ENCODE peak calls at places on chromosomes 16 and 17, in nine cellular contexts. P, E, R, M, G, D, C, A and B are unnamed samples.

GRCh38 chr17:66466933-66467367 is 164.5 kb downstream of the PRKCA start:
- DNase-seq in P (no peak), E (no peak), R (no peak), M (peak), G (no peak), D (peak), C (no peak), A (peak), B (peak)

GRCh38 chr16:76222853-76223252 is 54.3 kb upstream of the CNTNAP4 start:
- DNase-seq in P (no peak), E (no peak), R (no peak), M (peak), G (no peak), D (no peak), C (no peak), A (no peak), B (no peak)

GRCh38 chr17:56935461-56935860 is 21.6 kb upstream of the TRIM25 start:
- DNase-seq in P (no peak), E (no peak), R (no peak), M (no peak), G (no peak), D (no peak), C (no peak), A (no peak), B (no peak)

GRCh38 chr16:1080801-1081733 is 8.5 kb downstream of the SSTR5 start:
- DNase-seq in P (no peak), E (no peak), R (no peak), M (no peak), G (no peak), D (no peak), C (no peak), A (no peak), B (no peak)

GRCh38 chr17:7060165-7060890 is 16.4 kb upstream of the SLC16A11 start:
- DNase-seq in P (no peak), E (no peak), R (peak), M (no peak), G (no peak), D (no peak), C (no peak), A (no peak), B (peak)

GRCh38 chr17:14374268-14374667 is 73.4 kb downstream of the HS3ST3B1 start:
- DNase-seq in P (no peak), E (no peak), R (no peak), M (no peak), G (no peak), D (no peak), C (no peak), A (no peak), B (no peak)

GRCh38 chr16:11354733-11355574 is 9.7 kb downstream of the RMI2 start:
- DNase-seq in P (no peak), E (peak), R (no peak), M (no peak), G (peak), D (peak), C (no peak), A (peak), B (no peak)

GRCh38 chr16:75996491-75996890 is 270.2 kb upstream of the CPHXL start:
- DNase-seq in P (no peak), E (no peak), R (no peak), M (no peak), G (no peak), D (no peak), C (no peak), A (no peak), B (no peak)

GRCh38 chr17:4407216-4407615 is 26.5 kb upstream of the SPNS3 start:
- DNase-seq in P (no peak), E (no peak), R (no peak), M (no peak), G (no peak), D (no peak), C (no peak), A (no peak), B (no peak)

GRCh38 chr16:31537362-31537921 is 9.7 kb downstream of the AHSP start:
- DNase-seq in P (no peak), E (no peak), R (no peak), M (peak), G (no peak), D (no peak), C (no peak), A (no peak), B (no peak)

GRCh38 chr16:11386791-11387546 is 41.7 kb downstream of the RMI2 start:
- DNase-seq in P (peak), E (no peak), R (peak), M (peak), G (no peak), D (no peak), C (no peak), A (no peak), B (no peak)

GRCh38 chr17:78818932-78819331 is 21.7 kb downstream of the USP36 start:
- DNase-seq in P (no peak), E (peak), R (peak), M (no peak), G (peak), D (no peak), C (peak), A (no peak), B (no peak)

GRCh38 chr17:58121925-58122324 is 26.3 kb upstream of the OR4D1 start:
- DNase-seq in P (no peak), E (peak), R (no peak), M (peak), G (peak), D (no peak), C (no peak), A (no peak), B (peak)

GRCh38 chr17:67602974-67603373 is 114.8 kb upstream of the NOL11 start:
- DNase-seq in P (no peak), E (peak), R (peak), M (peak), G (peak), D (no peak), C (peak), A (no peak), B (peak)

GRCh38 chr17:19723967-19724366 is 7.6 kb upstream of the SLC47A2 start:
- DNase-seq in P (no peak), E (no peak), R (no peak), M (no peak), G (peak), D (no peak), C (no peak), A (no peak), B (peak)

GRCh38 chr17:74671031-74671771 is 41.5 kb downstream of the CD300LF start:
- DNase-seq in P (peak), E (peak), R (peak), M (peak), G (peak), D (peak), C (peak), A (no peak), B (no peak)

GRCh38 chr16:19113577-19114358 is at the start of gene ITPRIPL2:
- DNase-seq in P (peak), E (no peak), R (peak), M (peak), G (no peak), D (peak), C (no peak), A (peak), B (peak)

GRCh38 chr16:11396241-11397048 is 51.2 kb downstream of the RMI2 start:
- DNase-seq in P (peak), E (peak), R (peak), M (peak), G (peak), D (peak), C (peak), A (peak), B (no peak)

GRCh38 chr17:18321309-18321708 is 6.2 kb downstream of the SMCR8 start:
- DNase-seq in P (no peak), E (no peak), R (no peak), M (peak), G (no peak), D (no peak), C (no peak), A (peak), B (no peak)

GRCh38 chr16:70602831-70603230 is 43.5 kb upstream of the IL34 start:
- DNase-seq in P (no peak), E (no peak), R (no peak), M (no peak), G (no peak), D (no peak), C (no peak), A (no peak), B (no peak)

GRCh38 chr16:15810411-15810810 is 46.4 kb downstream of the MYH11 start:
- DNase-seq in P (peak), E (no peak), R (no peak), M (no peak), G (no peak), D (no peak), C (no peak), A (peak), B (no peak)

GRCh38 chr17:44363613-44364159 is at the start of gene FAM171A2:
- DNase-seq in P (peak), E (peak), R (peak), M (peak), G (peak), D (peak), C (peak), A (no peak), B (no peak)

GRCh38 chr16:8572919-8573724 is 17.2 kb downstream of the TMEM114 start:
- DNase-seq in P (no peak), E (no peak), R (no peak), M (peak), G (no peak), D (no peak), C (no peak), A (no peak), B (no peak)

GRCh38 chr17:69711504-69711903 is 297.0 kb downstream of the MAP2K6 start:
- DNase-seq in P (no peak), E (no peak), R (no peak), M (no peak), G (no peak), D (no peak), C (no peak), A (no peak), B (no peak)

GRCh38 chr16:46884513-46885293 is 541 bp downstream of the GPT2 start:
- DNase-seq in P (no peak), E (no peak), R (no peak), M (no peak), G (no peak), D (no peak), C (no peak), A (no peak), B (no peak)

GRCh38 chr16:26220894-26221293 is 529.1 kb downstream of the HS3ST4 start:
- DNase-seq in P (no peak), E (no peak), R (no peak), M (no peak), G (no peak), D (no peak), C (no peak), A (no peak), B (no peak)

GRCh38 chr16:22638393-22639206 is 127.9 kb downstream of the NPIPB5 start:
- DNase-seq in P (no peak), E (no peak), R (no peak), M (no peak), G (no peak), D (no peak), C (no peak), A (no peak), B (peak)

GRCh38 chr17:70582777-70583176 is 413.4 kb downstream of the KCNJ2 start:
- DNase-seq in P (no peak), E (no peak), R (no peak), M (no peak), G (no peak), D (no peak), C (no peak), A (no peak), B (no peak)

GRCh38 chr17:32443827-32444300 is 446 bp upstream of the PSMD11 start:
- DNase-seq in P (no peak), E (no peak), R (no peak), M (no peak), G (no peak), D (no peak), C (no peak), A (no peak), B (no peak)
- H3K27ac ChIP-seq in P (peak), E (no peak), R (no peak), M (no peak), G (peak), D (no peak), C (peak), A (peak), B (no peak)

GRCh38 chr16:78992001-78992400 is 608.5 kb downstream of the MAF start:
- DNase-seq in P (no peak), E (no peak), R (no peak), M (no peak), G (no peak), D (no peak), C (no peak), A (no peak), B (no peak)

GRCh38 chr16:78994135-78994534 is 606.4 kb downstream of the MAF start:
- DNase-seq in P (no peak), E (no peak), R (no peak), M (no peak), G (no peak), D (no peak), C (no peak), A (no peak), B (no peak)

GRCh38 chr16:78996806-78997205 is 603.7 kb downstream of the MAF start:
- DNase-seq in P (no peak), E (no peak), R (no peak), M (no peak), G (no peak), D (no peak), C (no peak), A (no peak), B (no peak)

GRCh38 chr16:78993342-78993741 is 607.2 kb downstream of the MAF start:
- DNase-seq in P (no peak), E (no peak), R (no peak), M (no peak), G (no peak), D (no peak), C (no peak), A (no peak), B (no peak)

GRCh38 chr16:78995441-78995840 is 605.1 kb downstream of the MAF start:
- DNase-seq in P (no peak), E (no peak), R (no peak), M (no peak), G (no peak), D (no peak), C (no peak), A (no peak), B (no peak)
- H3K27ac ChIP-seq in P (no peak), E (no peak), R (no peak), M (no peak), G (no peak), D (no peak), C (no peak), A (no peak), B (no peak)

DNA sequence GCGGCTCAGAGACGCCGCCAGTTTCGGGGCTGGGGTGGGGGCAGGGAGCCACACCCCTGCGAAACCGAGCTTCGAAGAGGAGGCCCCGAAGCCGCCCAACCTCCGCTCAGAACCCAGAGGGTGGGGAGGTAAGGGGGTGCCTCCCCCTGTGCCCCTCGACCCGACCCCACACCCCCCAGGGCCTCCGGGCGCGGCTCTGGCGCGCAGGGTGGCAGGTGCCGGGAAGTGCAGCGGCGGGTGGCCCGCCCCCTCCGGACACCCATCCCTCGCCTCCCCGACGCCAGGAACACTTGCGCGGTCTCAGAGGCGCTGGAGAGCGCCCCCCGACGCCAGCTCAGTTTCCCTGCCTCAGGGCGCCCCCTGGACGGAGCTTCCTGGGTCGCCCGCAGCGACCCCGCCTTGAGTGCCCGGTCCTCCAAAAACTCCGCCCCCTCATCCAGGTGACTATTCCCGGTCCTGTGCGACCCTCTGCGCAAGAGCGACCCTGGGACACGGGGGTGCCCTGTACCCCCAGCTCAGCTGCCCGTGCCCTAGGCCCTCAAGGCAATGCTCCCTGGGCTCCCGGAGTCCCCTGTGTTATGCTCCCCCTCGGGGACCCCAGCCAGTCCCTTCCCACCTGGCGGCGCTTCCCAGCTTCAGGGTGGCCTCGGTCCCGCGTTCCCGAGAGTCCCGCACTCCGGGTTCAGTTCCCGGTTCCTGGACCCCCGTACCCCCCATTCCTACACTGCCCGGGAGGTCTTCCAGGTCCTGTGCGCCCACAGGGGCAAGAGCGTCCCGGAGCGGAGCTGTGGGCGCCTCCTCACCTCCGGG is 562 bp downstream of the PPL start:
- DNase-seq in P (peak), E (no peak), R (peak), M (peak), G (no peak), D (peak), C (no peak), A (peak), B (peak)
- H3K27ac ChIP-seq in P (peak), E (no peak), R (peak), M (no peak), G (no peak), D (no peak), C (no peak), A (peak), B (peak)

GRCh38 chr17:38740806-38741205 is 7.3 kb downstream of the PCGF2 start:
- DNase-seq in P (no peak), E (no peak), R (no peak), M (no peak), G (no peak), D (no peak), C (no peak), A (no peak), B (no peak)
- H3K27ac ChIP-seq in P (peak), E (no peak), R (peak), M (no peak), G (no peak), D (no peak), C (no peak), A (peak), B (no peak)

GRCh38 chr16:84714028-84714427 is 14.2 kb downstream of the USP10 start:
- DNase-seq in P (no peak), E (no peak), R (no peak), M (no peak), G (no peak), D (no peak), C (no peak), A (no peak), B (no peak)

GRCh38 chr16:84716740-84717139 is 16.9 kb downstream of the USP10 start:
- DNase-seq in P (no peak), E (no peak), R (no peak), M (no peak), G (no peak), D (no peak), C (no peak), A (no peak), B (no peak)

GRCh38 chr16:84712801-84713775 is 13.3 kb downstream of the USP10 start:
- DNase-seq in P (no peak), E (no peak), R (no peak), M (no peak), G (no peak), D (no peak), C (no peak), A (no peak), B (no peak)

GRCh38 chr16:84717484-84717883 is 17.7 kb downstream of the USP10 start:
- DNase-seq in P (no peak), E (no peak), R (no peak), M (no peak), G (no peak), D (no peak), C (no peak), A (no peak), B (no peak)

GRCh38 chr16:84715854-84716253 is 16.1 kb downstream of the USP10 start:
- DNase-seq in P (no peak), E (no peak), R (no peak), M (no peak), G (no peak), D (no peak), C (no peak), A (no peak), B (no peak)
- H3K27ac ChIP-seq in P (no peak), E (no peak), R (no peak), M (no peak), G (no peak), D (no peak), C (no peak), A (no peak), B (no peak)

GRCh38 chr16:30185683-30186421 is 2.5 kb downstream of the CORO1A start:
- DNase-seq in P (peak), E (peak), R (peak), M (no peak), G (peak), D (no peak), C (peak), A (peak), B (no peak)

GRCh38 chr16:30187971-30188561 is 4.7 kb downstream of the CORO1A start:
- DNase-seq in P (no peak), E (peak), R (no peak), M (peak), G (no peak), D (no peak), C (no peak), A (no peak), B (no peak)

GRCh38 chr16:30186444-30186781 is 3.0 kb downstream of the CORO1A start:
- DNase-seq in P (no peak), E (no peak), R (no peak), M (no peak), G (no peak), D (no peak), C (no peak), A (no peak), B (no peak)

GRCh38 chr16:30186782-30187555 is 3.6 kb downstream of the CORO1A start:
- DNase-seq in P (peak), E (peak), R (peak), M (peak), G (peak), D (peak), C (peak), A (peak), B (peak)

DNA sequence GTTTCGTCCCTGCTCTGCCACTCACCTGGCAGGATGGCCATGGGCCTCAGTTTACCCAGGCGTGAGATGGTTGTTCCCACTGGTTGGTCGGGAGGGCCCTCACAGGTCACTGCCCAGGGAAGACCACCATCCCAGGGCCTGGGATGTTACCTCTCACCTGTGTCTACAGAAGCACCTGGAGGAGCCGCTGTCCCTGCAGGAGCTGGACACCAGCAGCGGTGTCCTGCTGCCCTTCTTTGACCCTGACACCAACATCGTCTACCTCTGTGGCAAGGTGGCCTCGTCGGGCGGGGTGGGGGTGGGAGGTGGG is 4.1 kb downstream of the CORO1A start:
- DNase-seq in P (no peak), E (no peak), R (no peak), M (no peak), G (no peak), D (no peak), C (no peak), A (no peak), B (no peak)
- H3K27ac ChIP-seq in P (no peak), E (no peak), R (peak), M (no peak), G (peak), D (no peak), C (peak), A (no peak), B (no peak)